ENCODE peak calls at places on chromosome 12, in six cellular contexts. Y is right cardiac atrium; V is CD4-positive, alpha-beta memory T cell; G is body of pancreas; R is heart left ventricle; D is heart right ventricle. T is an unnamed sample. For H3K27me3 and H3K4me1, the result is how much of the 10 kb centered on the place peaks cover.

GRCh38 chr12:122894173-122895121 is 1.5 kb downstream of the VPS37B start:
- DNase-seq in Y (no peak), V (no peak), G (peak), R (no peak), D (no peak), T (peak)

GRCh38 chr12:105740337-105740736 is 398.4 kb downstream of the NUAK1 start:
- DNase-seq in Y (no peak), V (no peak), G (no peak), R (no peak), D (no peak), T (no peak)

GRCh38 chr12:26187429-26187828 is 7.9 kb upstream of the SSPN start:
- DNase-seq in Y (no peak), V (no peak), G (no peak), R (no peak), D (no peak), T (no peak)

GRCh38 chr12:27619308-27619707 is 76.9 kb upstream of the REP15 start:
- DNase-seq in Y (no peak), V (no peak), G (no peak), R (no peak), D (no peak), T (peak)

GRCh38 chr12:19018302-19018980 is 111.1 kb upstream of the PLEKHA5 start:
- DNase-seq in Y (no peak), V (no peak), G (no peak), R (no peak), D (no peak), T (no peak)

GRCh38 chr12:57552692-57553321 is 3.0 kb downstream of the KIF5A start:
- DNase-seq in Y (no peak), V (no peak), G (no peak), R (no peak), D (no peak), T (no peak)

GRCh38 chr12:119055977-119056376 is 74.6 kb downstream of the SRRM4 start:
- DNase-seq in Y (no peak), V (no peak), G (no peak), R (no peak), D (no peak), T (no peak)

GRCh38 chr12:83823386-83824045 is 1089.1 kb downstream of the SLC6A15 start:
- DNase-seq in Y (no peak), V (peak), G (peak), R (peak), D (peak), T (peak)

GRCh38 chr12:10612954-10613333 is 465 bp downstream of the MAGOHB start:
- DNase-seq in Y (no peak), V (no peak), G (no peak), R (no peak), D (no peak), T (no peak)

GRCh38 chr12:1830981-1831930 is 10.9 kb downstream of the LRTM2 start:
- DNase-seq in Y (peak), V (no peak), G (peak), R (peak), D (peak), T (peak)

GRCh38 chr12:83102499-83102898 is 415.8 kb downstream of the TMTC2 start:
- DNase-seq in Y (no peak), V (no peak), G (no peak), R (no peak), D (no peak), T (no peak)

GRCh38 chr12:49276304-49277290 is 11.7 kb downstream of the TUBA1C start:
- DNase-seq in Y (no peak), V (no peak), G (no peak), R (no peak), D (no peak), T (peak)

GRCh38 chr12:23753627-23754358 is 195.7 kb downstream of the SOX5 start:
- DNase-seq in Y (no peak), V (no peak), G (no peak), R (no peak), D (no peak), T (peak)

GRCh38 chr12:120962487-120963054 is 15.8 kb upstream of the HNF1A start:
- DNase-seq in Y (no peak), V (no peak), G (no peak), R (no peak), D (no peak), T (no peak)

GRCh38 chr12:120961604-120962486 is 16.5 kb upstream of the HNF1A start:
- DNase-seq in Y (peak), V (no peak), G (peak), R (peak), D (peak), T (no peak)

GRCh38 chr12:120964298-120964697 is 14.0 kb upstream of the HNF1A start:
- DNase-seq in Y (no peak), V (no peak), G (no peak), R (no peak), D (no peak), T (no peak)

GRCh38 chr12:120965534-120966091 is 12.7 kb upstream of the HNF1A start:
- DNase-seq in Y (no peak), V (no peak), G (no peak), R (no peak), D (no peak), T (no peak)

DNA sequence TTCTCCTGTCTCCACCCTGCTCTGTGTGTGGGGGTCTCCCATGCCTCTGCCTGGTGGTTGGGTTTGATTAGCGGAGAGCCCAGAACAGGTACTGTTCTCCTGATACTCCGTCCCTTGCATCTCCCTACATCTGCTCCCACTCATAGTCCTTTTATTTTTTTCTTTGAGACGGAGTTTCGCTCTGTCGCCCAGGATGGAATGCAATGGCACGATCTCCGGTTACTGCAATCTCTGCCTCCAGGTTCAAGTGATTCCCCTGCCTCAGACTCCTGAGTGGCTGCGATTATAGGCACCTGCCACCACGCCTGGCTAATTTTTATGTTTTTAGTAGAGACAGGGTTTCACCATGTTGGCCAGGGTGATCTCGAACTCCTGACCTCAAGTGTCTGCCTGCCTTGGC is 13.2 kb upstream of the HNF1A start:
- DNase-seq in Y (no peak), V (no peak), G (no peak), R (no peak), D (no peak), T (no peak)
- H3K27me3 ChIP-seq in Y (under half), V (under half), G (under half), R (under half), D (under half), T (under half)

DNA sequence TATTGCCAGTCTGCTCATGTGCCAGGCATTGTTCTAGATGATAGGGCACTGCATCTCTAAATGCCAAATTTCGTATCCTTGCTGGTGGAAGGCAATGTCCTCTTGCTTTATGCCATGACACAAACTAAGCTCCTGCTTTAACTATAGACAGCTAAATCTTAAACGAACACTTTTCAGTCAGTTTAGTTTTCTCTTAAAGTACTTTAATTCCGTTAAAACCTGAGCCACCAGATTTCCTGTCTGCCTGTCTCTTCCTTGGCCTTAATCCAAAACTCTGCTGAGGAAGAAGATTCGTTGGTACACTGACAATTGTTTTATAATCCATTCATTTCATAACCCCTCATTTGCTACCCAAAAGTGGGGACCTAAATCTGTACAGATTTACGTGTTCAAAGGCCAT is 194.4 kb upstream of the BCL2L14 start:
- DNase-seq in Y (no peak), V (no peak), G (no peak), R (no peak), D (no peak), T (no peak)
- H3K4me1 ChIP-seq in Y (under half), V (under half), G (under half), R (under half), D (half or more), T (under half)

DNA sequence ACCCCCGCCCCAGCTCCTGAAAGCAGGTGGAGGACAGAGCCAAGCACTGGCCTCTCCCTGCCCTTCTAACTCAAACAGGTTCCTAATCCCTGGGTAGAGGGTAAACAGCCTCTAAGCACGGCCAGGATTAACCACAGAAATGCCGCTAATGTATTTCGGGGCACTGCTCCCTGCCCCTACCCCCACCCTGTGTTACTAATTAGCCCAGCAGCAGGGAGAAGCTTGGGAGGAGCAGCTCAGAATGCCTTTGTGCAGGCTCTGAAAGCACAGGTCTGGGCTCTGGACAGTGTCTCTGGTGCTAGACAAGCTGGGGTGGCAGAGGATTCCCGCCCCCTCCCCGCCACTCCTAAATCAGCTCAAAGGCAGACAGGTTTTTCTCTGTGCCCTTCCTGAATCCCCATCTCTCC is 53.2 kb downstream of the SMUG1 start:
- DNase-seq in Y (no peak), V (no peak), G (no peak), R (no peak), D (no peak), T (peak)
- H3K27ac ChIP-seq in Y (no peak), V (no peak), G (no peak), R (no peak), D (no peak), T (no peak)

GRCh38 chr12:43291516-43291915 is 260.5 kb downstream of the ADAMTS20 start:
- DNase-seq in Y (no peak), V (no peak), G (no peak), R (no peak), D (no peak), T (no peak)
- H3K27me3 ChIP-seq in Y (under half), V (under half), G (under half), R (under half), D (under half), T (under half)

DNA sequence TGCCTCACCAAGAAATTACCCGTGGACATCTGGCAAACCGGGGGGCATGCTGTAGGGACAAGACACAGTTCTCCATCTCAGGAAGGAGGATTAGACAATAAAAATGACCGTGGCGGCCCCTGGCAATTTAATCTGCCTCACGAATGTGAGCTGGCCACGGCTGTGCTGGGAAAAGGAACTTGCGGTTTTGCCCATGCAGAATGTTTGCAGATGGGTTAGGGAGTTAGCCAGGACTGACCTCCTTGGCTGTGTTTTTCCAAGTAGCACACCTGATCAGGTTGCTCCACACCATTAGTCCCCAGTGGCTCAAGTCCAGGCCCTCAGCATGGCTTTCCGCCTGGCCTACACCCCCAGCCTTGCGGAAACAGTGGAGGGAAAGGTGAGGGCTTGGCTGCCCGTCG is 20.8 kb downstream of the TPCN1 start:
- DNase-seq in Y (no peak), V (no peak), G (peak), R (peak), D (no peak), T (peak)
- H3K4me1 ChIP-seq in Y (under half), V (under half), G (half or more), R (half or more), D (half or more), T (half or more)

GRCh38 chr12:110349521-110350151 is 53.9 kb downstream of the ANAPC7 start:
- DNase-seq in Y (no peak), V (peak), G (no peak), R (no peak), D (no peak), T (peak)

GRCh38 chr12:110351119-110351518 is 52.4 kb downstream of the ANAPC7 start:
- DNase-seq in Y (no peak), V (no peak), G (no peak), R (no peak), D (no peak), T (no peak)

GRCh38 chr12:110348431-110349059 is 55.0 kb downstream of the ANAPC7 start:
- DNase-seq in Y (no peak), V (no peak), G (no peak), R (no peak), D (no peak), T (no peak)

GRCh38 chr12:110347767-110348166 is 55.7 kb downstream of the ANAPC7 start:
- DNase-seq in Y (no peak), V (no peak), G (no peak), R (no peak), D (no peak), T (no peak)

DNA sequence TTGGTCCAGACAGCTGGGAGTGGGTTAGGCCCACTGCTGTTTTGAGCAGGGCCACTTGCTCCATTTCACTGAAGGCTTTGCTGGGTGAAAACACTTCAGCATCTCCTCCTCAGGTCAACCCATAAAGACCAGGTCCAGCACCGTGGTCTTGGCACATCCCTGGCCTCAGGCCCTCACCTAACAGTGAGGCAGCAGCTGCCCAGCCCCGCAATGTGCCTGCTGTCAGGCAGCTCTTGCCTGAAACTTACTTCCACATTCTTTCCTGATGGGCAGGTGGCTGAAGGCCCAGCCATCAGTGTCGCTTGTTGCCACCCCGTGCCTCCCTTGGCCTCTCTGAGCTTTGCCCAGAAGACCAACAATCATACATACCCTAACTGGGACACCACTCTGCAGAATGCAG is 54.4 kb downstream of the ANAPC7 start:
- DNase-seq in Y (no peak), V (no peak), G (no peak), R (no peak), D (no peak), T (no peak)
- H3K27ac ChIP-seq in Y (no peak), V (no peak), G (no peak), R (no peak), D (peak), T (no peak)